ENCODE peak calls at places on chromosomes 3 and 15, in ten cellular contexts. B is left ventricle myocardium inferior; S is IMR-90; K is PC-3; Y is naive thymus-derived CD4-positive, alpha-beta T cell; I is uterus; L is SK-N-SH; M is ascending aorta; O is lower lobe of right lung; N is heart right ventricle. R is an unnamed sample.
A peak's percentile ranks its signal among the peaks of the same experiment; 100 is the strongest.

GRCh38 chr3:152834354-152835310 is at the start of gene P2RY1:
- DNase-seq in B (peak; percentile 63), S (peak; percentile 17), K (peak; percentile 58), Y (peak; percentile 1), I (peak; percentile 67), L (peak; percentile 70), M (no peak), O (peak; percentile 84), N (peak; percentile 57), R (peak; percentile 65)

GRCh38 chr3:183988216-183988790 is 29.4 kb downstream of the ABCC5 start:
- DNase-seq in B (no peak), S (peak; percentile 90), K (no peak), Y (no peak), I (no peak), L (no peak), M (no peak), O (no peak), N (no peak), R (no peak)

GRCh38 chr15:48975713-48976419 is 12.1 kb upstream of the SHC4 start:
- DNase-seq in B (peak; percentile 80), S (peak; percentile 69), K (peak; percentile 84), Y (peak; percentile 67), I (peak; percentile 71), L (peak; percentile 93), M (no peak), O (peak; percentile 85), N (peak; percentile 77), R (peak; percentile 57)

GRCh38 chr3:129604942-129605592 is 1.4 kb downstream of the PLXND1 start:
- DNase-seq in B (no peak), S (no peak), K (no peak), Y (no peak), I (no peak), L (peak; percentile 78), M (no peak), O (peak; percentile 72), N (no peak), R (no peak)

GRCh38 chr15:53000412-53000811 is 210.3 kb upstream of the ONECUT1 start:
- DNase-seq in B (no peak), S (no peak), K (no peak), Y (no peak), I (no peak), L (no peak), M (no peak), O (no peak), N (no peak), R (no peak)

GRCh38 chr3:114519415-114519814 is 225.6 kb downstream of the TIGIT start:
- DNase-seq in B (no peak), S (peak; percentile 81), K (no peak), Y (peak; percentile 17), I (no peak), L (peak; percentile 6), M (no peak), O (peak; percentile 57), N (peak; percentile 37), R (peak; percentile 29)

GRCh38 chr15:33994005-33994615 is 25.8 kb downstream of the CHRM5 start:
- DNase-seq in B (no peak), S (peak; percentile 51), K (peak; percentile 68), Y (no peak), I (no peak), L (no peak), M (no peak), O (no peak), N (no peak), R (no peak)

GRCh38 chr3:161770532-161771386 is 274.2 kb downstream of the OTOL1 start:
- DNase-seq in B (no peak), S (no peak), K (peak; percentile 22), Y (no peak), I (no peak), L (no peak), M (no peak), O (no peak), N (no peak), R (no peak)

GRCh38 chr3:141305436-141305835 is 62.9 kb upstream of the ZBTB38 start:
- DNase-seq in B (no peak), S (peak; percentile 74), K (peak; percentile 37), Y (no peak), I (no peak), L (no peak), M (no peak), O (no peak), N (no peak), R (no peak)

GRCh38 chr15:66646308-66646707 is 55.7 kb upstream of the SMAD6 start:
- DNase-seq in B (no peak), S (no peak), K (no peak), Y (no peak), I (no peak), L (no peak), M (no peak), O (no peak), N (peak; percentile 18), R (no peak)

GRCh38 chr15:83999396-84000120 is 236.0 kb upstream of the GOLGA6L4 start:
- DNase-seq in B (no peak), S (peak; percentile 2), K (peak; percentile 72), Y (no peak), I (no peak), L (no peak), M (no peak), O (no peak), N (no peak), R (no peak)

DNA sequence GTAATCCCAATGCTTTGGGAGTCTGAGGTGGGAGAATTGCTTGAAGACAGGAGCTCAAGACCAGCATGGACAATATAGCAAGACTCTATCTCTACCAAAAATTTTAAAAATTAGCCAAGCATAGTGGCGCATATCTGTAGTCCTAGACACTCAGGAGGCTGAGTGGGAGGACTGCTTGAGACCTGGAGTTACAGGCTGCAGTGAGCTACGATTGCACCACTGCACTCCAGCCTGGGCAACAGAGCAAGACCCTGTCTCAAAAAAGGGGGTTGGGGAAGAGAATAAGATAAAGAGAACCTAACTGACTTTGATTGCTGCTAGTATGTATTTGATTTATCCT is 755 bp downstream of the CD200R1 start:
- DNase-seq in B (no peak), S (no peak), K (no peak), Y (no peak), I (no peak), L (no peak), M (no peak), O (no peak), N (no peak), R (no peak)
- H3K4me3 ChIP-seq in B (peak overlapping the region; percentile 36), S (no peak overlapping the region), K (no peak overlapping the region), Y (peak overlapping the region; percentile 72), I (no peak overlapping the region), L (no peak overlapping the region), M (peak overlapping the region; percentile 24), O (peak overlapping the region; percentile 28), N (peak overlapping the region; percentile 4), R (no peak overlapping the region)

GRCh38 chr15:91302588-91303439 is 202.8 kb downstream of the SV2B start:
- DNase-seq in B (no peak), S (peak; percentile 63), K (peak; percentile 78), Y (peak; percentile 52), I (peak; percentile 34), L (peak; percentile 83), M (no peak), O (no peak), N (peak; percentile 48), R (no peak)

GRCh38 chr15:91306155-91306554 is 206.1 kb downstream of the SV2B start:
- DNase-seq in B (no peak), S (no peak), K (no peak), Y (no peak), I (no peak), L (no peak), M (no peak), O (no peak), N (no peak), R (no peak)

GRCh38 chr15:91304210-91304609 is 204.2 kb downstream of the SV2B start:
- DNase-seq in B (no peak), S (no peak), K (no peak), Y (no peak), I (no peak), L (no peak), M (no peak), O (no peak), N (no peak), R (no peak)

GRCh38 chr15:91307561-91307960 is 207.5 kb downstream of the SV2B start:
- DNase-seq in B (no peak), S (no peak), K (no peak), Y (no peak), I (no peak), L (no peak), M (no peak), O (no peak), N (no peak), R (no peak)

DNA sequence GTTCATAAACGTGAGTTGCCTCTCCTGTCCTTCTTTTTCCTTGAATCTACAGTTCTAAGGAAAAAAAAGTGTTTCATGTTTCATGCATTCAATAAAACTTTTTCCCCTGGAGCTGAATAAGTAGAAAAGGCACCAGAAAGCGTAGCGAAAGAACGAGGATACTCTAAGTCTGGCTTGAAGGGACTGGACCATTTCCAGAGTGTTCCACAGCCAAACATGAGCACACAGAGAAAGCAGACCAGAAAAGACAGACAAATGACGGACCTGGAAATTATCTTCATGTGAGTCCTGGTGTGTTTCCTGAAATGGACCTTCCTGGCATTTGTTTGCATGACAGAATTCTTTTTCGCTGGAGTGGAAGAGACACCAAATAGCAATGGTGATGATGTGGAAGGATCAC is 204.7 kb downstream of the SV2B start:
- DNase-seq in B (no peak), S (no peak), K (no peak), Y (no peak), I (no peak), L (no peak), M (no peak), O (no peak), N (peak; percentile 24), R (no peak)
- H3K4me1 ChIP-seq in B (peaks cover 17% of the 10 kb centered on the region), S (no peaks in the 10 kb centered on the region), K (no peaks in the 10 kb centered on the region), Y (peaks cover 36% of the 10 kb centered on the region), I (no peaks in the 10 kb centered on the region), L (peaks cover 4% of the 10 kb centered on the region), M (no peaks in the 10 kb centered on the region), O (peaks cover 7% of the 10 kb centered on the region), N (peaks cover 24% of the 10 kb centered on the region), R (no peaks in the 10 kb centered on the region)

GRCh38 chr15:99250001-99250400 is 620 bp upstream of the TTC23 start:
- DNase-seq in B (no peak), S (no peak), K (no peak), Y (no peak), I (no peak), L (no peak), M (no peak), O (no peak), N (no peak), R (no peak)
- H3K4me3 ChIP-seq in B (peak overlapping the region; percentile 84), S (peak overlapping the region; percentile 97), K (peak overlapping the region; percentile 78), Y (no peak overlapping the region), I (peak overlapping the region; percentile 81), L (peak overlapping the region; percentile 92), M (peak overlapping the region; percentile 89), O (peak overlapping the region; percentile 82), N (peak overlapping the region; percentile 88), R (peak overlapping the region; percentile 86)

DNA sequence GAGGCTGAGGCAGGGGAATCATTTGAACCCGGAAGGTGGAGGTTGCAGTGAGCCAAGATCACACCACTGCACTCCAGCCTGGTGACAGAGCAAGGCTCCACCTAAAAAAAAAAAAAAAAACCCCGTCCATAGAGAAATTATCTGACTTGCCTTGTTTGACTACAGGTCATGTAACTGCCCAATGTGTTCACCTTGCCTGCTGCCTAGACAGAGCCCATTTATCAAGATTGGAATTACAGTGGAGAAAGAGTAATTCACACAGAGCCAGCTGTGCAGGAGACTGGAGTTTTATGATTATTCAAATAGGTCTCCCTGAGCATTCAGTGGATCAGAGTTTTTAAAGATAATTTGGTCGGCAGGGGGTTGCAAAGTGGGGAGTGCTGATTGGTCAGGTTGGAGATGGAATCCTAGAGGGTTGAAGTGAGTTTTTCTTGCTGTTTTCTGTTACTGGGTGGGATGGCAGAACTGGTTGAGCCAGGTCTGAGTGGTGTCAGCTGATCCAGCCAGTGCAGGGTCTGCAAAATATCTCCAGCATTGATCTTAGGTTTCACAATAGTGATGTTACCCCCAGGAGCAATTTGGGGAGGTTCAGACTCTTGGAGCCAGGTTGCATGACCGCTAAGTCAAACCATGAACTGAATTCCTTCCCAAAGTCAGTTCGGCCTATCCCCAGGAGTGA is 40.8 kb upstream of the ACP3 start:
- DNase-seq in B (no peak), S (no peak), K (no peak), Y (no peak), I (no peak), L (no peak), M (no peak), O (no peak), N (no peak), R (no peak)
- H3K4me1 ChIP-seq in B (no peaks in the 10 kb centered on the region), S (no peaks in the 10 kb centered on the region), K (no peaks in the 10 kb centered on the region), Y (no peaks in the 10 kb centered on the region), I (no peaks in the 10 kb centered on the region), L (no peaks in the 10 kb centered on the region), M (no peaks in the 10 kb centered on the region), O (no peaks in the 10 kb centered on the region), N (no peaks in the 10 kb centered on the region), R (no peaks in the 10 kb centered on the region)

R was measured in pancreas.